ENCODE peak calls at places on chromosomes 11 and 22, in nine cellular contexts. One of them, this sample, is unnamed.

GRCh38 chr22:45007247-45007945 is 2.4 kb downstream of the PHF21B start:
- DNase-seq in PC-3: no peak
- DNase-seq in adipocyte: peak; percentile 56
- DNase-seq in neuronal stem cell: peak; percentile 86
- DNase-seq in fibroblast of lung: peak; percentile 55
- DNase-seq in neural progenitor cell: peak; percentile 96
- DNase-seq in SK-N-SH: peak; percentile 91
- DNase-seq in IMR-90: peak; percentile 27
- DNase-seq in GM23248: peak; percentile 43
- DNase-seq in this sample: peak; percentile 81

GRCh38 chr22:25375683-25376082 is 156.2 kb downstream of the CRYBB2 start:
- DNase-seq in PC-3: no peak
- DNase-seq in adipocyte: no peak
- DNase-seq in neuronal stem cell: no peak
- DNase-seq in fibroblast of lung: no peak
- DNase-seq in neural progenitor cell: peak; percentile 52
- DNase-seq in SK-N-SH: no peak
- DNase-seq in IMR-90: no peak
- DNase-seq in GM23248: no peak
- DNase-seq in this sample: no peak

GRCh38 chr22:44723801-44724200 is 21.8 kb downstream of the PRR5 start:
- DNase-seq in PC-3: peak; percentile 39
- DNase-seq in adipocyte: no peak
- DNase-seq in neuronal stem cell: no peak
- DNase-seq in fibroblast of lung: peak; percentile 20
- DNase-seq in neural progenitor cell: no peak
- DNase-seq in SK-N-SH: peak; percentile 61
- DNase-seq in IMR-90: peak; percentile 49
- DNase-seq in GM23248: no peak
- DNase-seq in this sample: no peak

GRCh38 chr11:112744041-112744440 is 217.2 kb upstream of the NCAM1 start:
- DNase-seq in PC-3: no peak
- DNase-seq in adipocyte: no peak
- DNase-seq in neuronal stem cell: no peak
- DNase-seq in fibroblast of lung: no peak
- DNase-seq in neural progenitor cell: no peak
- DNase-seq in SK-N-SH: peak; percentile 28
- DNase-seq in IMR-90: no peak
- DNase-seq in GM23248: no peak
- DNase-seq in this sample: no peak

GRCh38 chr11:16924826-16925494 is 89.3 kb downstream of the PLEKHA7 start:
- DNase-seq in PC-3: peak; percentile 96
- DNase-seq in adipocyte: peak; percentile 61
- DNase-seq in neuronal stem cell: peak; percentile 48
- DNase-seq in fibroblast of lung: peak; percentile 47
- DNase-seq in neural progenitor cell: peak; percentile 72
- DNase-seq in SK-N-SH: peak; percentile 55
- DNase-seq in IMR-90: no peak
- DNase-seq in GM23248: peak; percentile 40
- DNase-seq in this sample: peak; percentile 90

GRCh38 chr11:72575533-72576170 is 98.6 kb downstream of the PDE2A start:
- DNase-seq in PC-3: no peak
- DNase-seq in adipocyte: no peak
- DNase-seq in neuronal stem cell: no peak
- DNase-seq in fibroblast of lung: no peak
- DNase-seq in neural progenitor cell: no peak
- DNase-seq in SK-N-SH: no peak
- DNase-seq in IMR-90: no peak
- DNase-seq in GM23248: no peak
- DNase-seq in this sample: no peak

GRCh38 chr11:27040302-27041115 is at the start of gene BBOX1:
- DNase-seq in PC-3: no peak
- DNase-seq in adipocyte: peak; percentile 8
- DNase-seq in neuronal stem cell: no peak
- DNase-seq in fibroblast of lung: peak; percentile 11
- DNase-seq in neural progenitor cell: no peak
- DNase-seq in SK-N-SH: peak; percentile 9
- DNase-seq in IMR-90: no peak
- DNase-seq in GM23248: no peak
- DNase-seq in this sample: peak; percentile 91

GRCh38 chr11:117870176-117870952 is 6.1 kb downstream of the FXYD6 start:
- DNase-seq in PC-3: no peak
- DNase-seq in adipocyte: no peak
- DNase-seq in neuronal stem cell: no peak
- DNase-seq in fibroblast of lung: no peak
- DNase-seq in neural progenitor cell: peak; percentile 37
- DNase-seq in SK-N-SH: peak; percentile 52
- DNase-seq in IMR-90: no peak
- DNase-seq in GM23248: no peak
- DNase-seq in this sample: no peak

GRCh38 chr11:84608788-84609309 is 1018.3 kb downstream of the DLG2 start:
- DNase-seq in PC-3: no peak
- DNase-seq in adipocyte: no peak
- DNase-seq in neuronal stem cell: no peak
- DNase-seq in fibroblast of lung: no peak
- DNase-seq in neural progenitor cell: no peak
- DNase-seq in SK-N-SH: no peak
- DNase-seq in IMR-90: no peak
- DNase-seq in GM23248: no peak
- DNase-seq in this sample: no peak
- H3K9ac ChIP-seq in PC-3: no peak overlapping the region
- H3K9ac ChIP-seq in adipocyte: no peak overlapping the region
- H3K9ac ChIP-seq in neuronal stem cell: no peak overlapping the region
- H3K9ac ChIP-seq in fibroblast of lung: no peak overlapping the region
- H3K9ac ChIP-seq in neural progenitor cell: no peak overlapping the region
- H3K9ac ChIP-seq in SK-N-SH: no peak overlapping the region
- H3K9ac ChIP-seq in IMR-90: no peak overlapping the region
- H3K9ac ChIP-seq in GM23248: no peak overlapping the region
- H3K9ac ChIP-seq in this sample: no peak overlapping the region

DNA sequence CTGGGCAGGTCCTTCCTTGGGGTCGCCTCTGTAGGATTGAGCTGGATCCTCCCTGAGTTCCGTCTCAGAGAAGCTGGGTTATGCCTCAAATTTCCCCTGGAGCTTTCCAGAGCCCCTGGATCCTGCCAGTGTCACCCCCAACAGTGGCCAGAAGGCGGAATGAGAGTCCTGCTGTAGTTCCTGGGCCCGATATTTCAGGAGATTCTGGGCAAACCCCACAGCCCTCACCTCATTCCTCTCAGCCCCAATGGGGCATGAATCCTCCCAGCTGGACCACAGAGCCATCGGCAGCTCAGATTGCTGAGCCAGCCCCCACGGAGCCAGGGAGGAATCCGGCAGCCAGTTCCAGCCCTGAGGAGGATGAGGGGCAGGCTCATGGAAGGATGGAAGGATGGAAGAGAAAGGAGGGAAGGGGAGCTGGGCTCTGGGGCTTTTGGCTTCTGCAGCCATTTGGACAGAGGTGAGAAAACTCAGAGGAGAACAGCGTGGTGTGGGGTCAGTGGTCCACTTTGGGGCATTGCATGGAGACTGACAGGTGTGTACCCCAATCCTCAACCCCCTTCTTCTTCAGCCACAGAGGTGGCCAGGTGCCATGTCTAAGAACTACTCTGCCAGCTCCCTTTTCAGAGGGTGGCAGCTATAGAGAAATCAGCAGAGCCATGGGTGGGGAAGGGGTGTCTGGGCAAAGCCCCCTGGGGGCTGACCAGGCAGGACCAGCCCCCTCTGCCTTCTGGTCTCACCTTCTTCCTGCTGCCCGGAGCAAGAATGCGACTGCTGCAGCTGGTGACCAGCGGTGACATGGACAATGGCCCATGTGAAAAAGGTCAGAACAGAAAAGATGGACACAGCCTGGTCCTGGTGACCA is 867.6 kb downstream of the TBC1D22A start:
- DNase-seq in PC-3: no peak
- DNase-seq in adipocyte: no peak
- DNase-seq in neuronal stem cell: no peak
- DNase-seq in fibroblast of lung: no peak
- DNase-seq in neural progenitor cell: no peak
- DNase-seq in SK-N-SH: no peak
- DNase-seq in IMR-90: no peak
- DNase-seq in GM23248: no peak
- DNase-seq in this sample: no peak
- H3K9me3 ChIP-seq in PC-3: no peaks in the 10 kb centered on the region
- H3K9me3 ChIP-seq in adipocyte: peaks cover 3% of the 10 kb centered on the region
- H3K9me3 ChIP-seq in neuronal stem cell: peaks cover 8% of the 10 kb centered on the region
- H3K9me3 ChIP-seq in fibroblast of lung: no peaks in the 10 kb centered on the region
- H3K9me3 ChIP-seq in neural progenitor cell: no peaks in the 10 kb centered on the region
- H3K9me3 ChIP-seq in SK-N-SH: no peaks in the 10 kb centered on the region
- H3K9me3 ChIP-seq in IMR-90: peaks cover 69% of the 10 kb centered on the region
- H3K9me3 ChIP-seq in GM23248: no peaks in the 10 kb centered on the region
- H3K9me3 ChIP-seq in this sample: no peaks in the 10 kb centered on the region

GRCh38 chr11:69437001-69437875 is 44.2 kb upstream of the LINC01488 start:
- DNase-seq in PC-3: peak; percentile 85
- DNase-seq in adipocyte: no peak
- DNase-seq in neuronal stem cell: no peak
- DNase-seq in fibroblast of lung: peak; percentile 74
- DNase-seq in neural progenitor cell: peak; percentile 60
- DNase-seq in SK-N-SH: no peak
- DNase-seq in IMR-90: no peak
- DNase-seq in GM23248: no peak
- DNase-seq in this sample: peak; percentile 87

GRCh38 chr11:69439127-69439526 is 42.3 kb upstream of the LINC01488 start:
- DNase-seq in PC-3: no peak
- DNase-seq in adipocyte: no peak
- DNase-seq in neuronal stem cell: no peak
- DNase-seq in fibroblast of lung: no peak
- DNase-seq in neural progenitor cell: peak; percentile 68
- DNase-seq in SK-N-SH: no peak
- DNase-seq in IMR-90: no peak
- DNase-seq in GM23248: no peak
- DNase-seq in this sample: peak; percentile 45

GRCh38 chr11:69439651-69440464 is 41.6 kb upstream of the LINC01488 start:
- DNase-seq in PC-3: no peak
- DNase-seq in adipocyte: no peak
- DNase-seq in neuronal stem cell: no peak
- DNase-seq in fibroblast of lung: peak; percentile 27
- DNase-seq in neural progenitor cell: no peak
- DNase-seq in SK-N-SH: no peak
- DNase-seq in IMR-90: peak; percentile 53
- DNase-seq in GM23248: peak; percentile 48
- DNase-seq in this sample: peak; percentile 48

GRCh38 chr11:69437876-69438205 is 43.6 kb upstream of the LINC01488 start:
- DNase-seq in PC-3: no peak
- DNase-seq in adipocyte: no peak
- DNase-seq in neuronal stem cell: no peak
- DNase-seq in fibroblast of lung: no peak
- DNase-seq in neural progenitor cell: no peak
- DNase-seq in SK-N-SH: no peak
- DNase-seq in IMR-90: no peak
- DNase-seq in GM23248: no peak
- DNase-seq in this sample: no peak

DNA sequence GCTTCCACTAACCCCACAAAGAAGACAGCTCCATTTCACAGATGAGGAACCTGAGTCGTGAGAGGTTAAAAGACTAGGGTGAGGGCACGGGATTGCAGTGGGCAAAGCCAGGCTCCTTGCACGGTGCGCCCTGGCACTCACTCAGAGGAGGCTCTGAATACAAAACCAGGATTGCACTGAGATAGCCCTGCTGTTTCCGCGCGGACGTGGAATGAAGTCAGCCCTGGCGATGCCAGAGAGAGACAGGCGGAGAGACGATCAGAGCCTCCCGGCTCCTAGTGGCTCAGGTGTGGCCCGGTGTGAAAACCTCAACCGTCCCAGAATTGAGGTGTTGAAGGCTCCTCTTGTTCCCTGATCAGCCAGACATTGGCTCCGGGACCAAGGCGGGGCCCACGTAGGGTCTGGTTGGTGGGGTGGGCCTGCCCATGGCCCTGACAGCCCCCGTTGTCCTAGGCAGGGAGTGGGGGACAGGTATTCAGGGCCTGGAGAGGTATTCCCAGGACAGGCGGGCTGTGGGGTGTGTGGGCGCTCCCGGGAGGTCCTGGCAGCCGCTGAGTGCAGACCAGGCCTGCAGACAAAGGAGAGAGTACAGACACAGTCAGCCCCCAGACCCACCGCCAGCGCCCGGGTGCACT is 43.1 kb upstream of the LINC01488 start:
- DNase-seq in PC-3: no peak
- DNase-seq in adipocyte: no peak
- DNase-seq in neuronal stem cell: no peak
- DNase-seq in fibroblast of lung: no peak
- DNase-seq in neural progenitor cell: peak; percentile 25
- DNase-seq in SK-N-SH: no peak
- DNase-seq in IMR-90: no peak
- DNase-seq in GM23248: no peak
- DNase-seq in this sample: no peak
- H3K9ac ChIP-seq in PC-3: no peak overlapping the region
- H3K9ac ChIP-seq in adipocyte: no peak overlapping the region
- H3K9ac ChIP-seq in neuronal stem cell: peak overlapping the region; percentile 37
- H3K9ac ChIP-seq in fibroblast of lung: no peak overlapping the region
- H3K9ac ChIP-seq in neural progenitor cell: no peak overlapping the region
- H3K9ac ChIP-seq in SK-N-SH: no peak overlapping the region
- H3K9ac ChIP-seq in IMR-90: no peak overlapping the region
- H3K9ac ChIP-seq in GM23248: no peak overlapping the region
- H3K9ac ChIP-seq in this sample: no peak overlapping the region

GRCh38 chr22:48051796-48052620 is 1289.6 kb downstream of the TBC1D22A start:
- DNase-seq in PC-3: no peak
- DNase-seq in adipocyte: no peak
- DNase-seq in neuronal stem cell: no peak
- DNase-seq in fibroblast of lung: no peak
- DNase-seq in neural progenitor cell: no peak
- DNase-seq in SK-N-SH: no peak
- DNase-seq in IMR-90: no peak
- DNase-seq in GM23248: no peak
- DNase-seq in this sample: no peak

GRCh38 chr22:48047722-48048500 is 1285.5 kb downstream of the TBC1D22A start:
- DNase-seq in PC-3: no peak
- DNase-seq in adipocyte: no peak
- DNase-seq in neuronal stem cell: no peak
- DNase-seq in fibroblast of lung: no peak
- DNase-seq in neural progenitor cell: no peak
- DNase-seq in SK-N-SH: no peak
- DNase-seq in IMR-90: no peak
- DNase-seq in GM23248: no peak
- DNase-seq in this sample: no peak

GRCh38 chr22:48052621-48052890 is 1290.1 kb downstream of the TBC1D22A start:
- DNase-seq in PC-3: no peak
- DNase-seq in adipocyte: no peak
- DNase-seq in neuronal stem cell: no peak
- DNase-seq in fibroblast of lung: no peak
- DNase-seq in neural progenitor cell: no peak
- DNase-seq in SK-N-SH: no peak
- DNase-seq in IMR-90: no peak
- DNase-seq in GM23248: no peak
- DNase-seq in this sample: no peak

GRCh38 chr22:48049116-48049515 is 1286.7 kb downstream of the TBC1D22A start:
- DNase-seq in PC-3: no peak
- DNase-seq in adipocyte: no peak
- DNase-seq in neuronal stem cell: no peak
- DNase-seq in fibroblast of lung: no peak
- DNase-seq in neural progenitor cell: no peak
- DNase-seq in SK-N-SH: no peak
- DNase-seq in IMR-90: no peak
- DNase-seq in GM23248: no peak
- DNase-seq in this sample: no peak

DNA sequence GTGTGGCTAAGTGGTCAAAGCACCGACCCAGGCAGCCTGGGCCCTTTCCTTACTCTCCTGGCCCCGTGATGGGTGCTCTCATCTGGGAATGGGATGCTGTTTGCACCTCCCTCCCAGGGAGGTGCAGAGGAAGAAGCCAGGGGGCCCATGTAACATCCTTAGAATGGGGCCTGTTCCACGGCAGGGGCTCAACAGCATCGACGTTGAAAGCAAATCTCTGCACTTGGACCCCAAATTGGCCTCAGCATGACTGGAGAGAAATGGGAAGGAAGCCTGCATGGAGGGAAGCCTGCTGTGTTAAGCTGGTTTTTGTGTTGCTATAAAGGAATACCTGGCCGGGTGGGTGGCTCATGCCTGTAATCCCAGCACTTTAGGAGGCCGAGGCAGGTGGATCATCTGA is 1288.4 kb downstream of the TBC1D22A start:
- DNase-seq in PC-3: no peak
- DNase-seq in adipocyte: no peak
- DNase-seq in neuronal stem cell: no peak
- DNase-seq in fibroblast of lung: no peak
- DNase-seq in neural progenitor cell: no peak
- DNase-seq in SK-N-SH: no peak
- DNase-seq in IMR-90: no peak
- DNase-seq in GM23248: no peak
- DNase-seq in this sample: no peak
- H3K9me3 ChIP-seq in PC-3: no peaks in the 10 kb centered on the region
- H3K9me3 ChIP-seq in adipocyte: no peaks in the 10 kb centered on the region
- H3K9me3 ChIP-seq in neuronal stem cell: no peaks in the 10 kb centered on the region
- H3K9me3 ChIP-seq in fibroblast of lung: no peaks in the 10 kb centered on the region
- H3K9me3 ChIP-seq in neural progenitor cell: no peaks in the 10 kb centered on the region
- H3K9me3 ChIP-seq in SK-N-SH: no peaks in the 10 kb centered on the region
- H3K9me3 ChIP-seq in IMR-90: peaks cover 60% of the 10 kb centered on the region
- H3K9me3 ChIP-seq in GM23248: no peaks in the 10 kb centered on the region
- H3K9me3 ChIP-seq in this sample: no peaks in the 10 kb centered on the region

This sample was measured in kidney.